ENCODE peak calls at places on chromosome 11, in seven cellular contexts. S is HepG2, U is K562, L is HCT116, Z is H1, B is SK-N-SH, C is GM12878. N is an unnamed sample.

GRCh38 chr11:64296830-64297721 is 3.1 kb upstream of the CATSPERZ start:
- DNase-seq in Z (peak), B (no peak), S (no peak), U (no peak), L (no peak), C (no peak), N (no peak)

GRCh38 chr11:95767498-95767897 is 22.1 kb downstream of the FAM76B start:
- DNase-seq in L (no peak), U (no peak), B (no peak), S (no peak), C (no peak), Z (no peak), N (no peak)

GRCh38 chr11:34706709-34707461 is 86.0 kb downstream of the EHF start:
- DNase-seq in S (no peak), B (no peak), U (peak), L (no peak), C (no peak), Z (no peak), N (no peak)

GRCh38 chr11:113147249-113147648 is 167.1 kb upstream of the TTC12 start:
- DNase-seq in L (no peak), Z (no peak), B (no peak), S (no peak), C (no peak), U (no peak), N (no peak)

GRCh38 chr11:35165416-35166368 is 26.7 kb downstream of the CD44 start:
- DNase-seq in B (no peak), Z (no peak), U (no peak), L (no peak), S (no peak), C (peak), N (no peak)

GRCh38 chr11:11531127-11531526 is 90.7 kb downstream of the GALNT18 start:
- DNase-seq in L (no peak), U (no peak), S (no peak), B (peak), C (no peak), Z (no peak), N (no peak)

GRCh38 chr11:131305005-131305404 is 65.4 kb upstream of the NTM start:
- DNase-seq in L (no peak), C (no peak), Z (no peak), B (no peak), U (no peak), S (no peak), N (no peak)

GRCh38 chr11:35721576-35722341 is 59.2 kb downstream of the TRIM44 start:
- DNase-seq in Z (no peak), C (no peak), L (no peak), U (no peak), S (no peak), B (no peak), N (no peak)

GRCh38 chr11:34173050-34173449 is 67.6 kb downstream of the NAT10 start:
- DNase-seq in B (no peak), U (no peak), Z (no peak), S (no peak), L (no peak), C (no peak), N (no peak)

GRCh38 chr11:17921620-17922473 is 91.0 kb downstream of the SERGEF start:
- DNase-seq in Z (no peak), B (no peak), U (peak), C (no peak), S (no peak), L (no peak), N (no peak)

GRCh38 chr11:120339394-120339890 is 3.2 kb downstream of the ARHGEF12 start:
- DNase-seq in C (no peak), Z (no peak), B (peak), S (peak), L (no peak), U (peak), N (no peak)
- TF ChIP-seq JUND in C (no peak), Z (no peak), B (no peak), S (no peak), L (no peak), U (peak), N (no peak)

DNA sequence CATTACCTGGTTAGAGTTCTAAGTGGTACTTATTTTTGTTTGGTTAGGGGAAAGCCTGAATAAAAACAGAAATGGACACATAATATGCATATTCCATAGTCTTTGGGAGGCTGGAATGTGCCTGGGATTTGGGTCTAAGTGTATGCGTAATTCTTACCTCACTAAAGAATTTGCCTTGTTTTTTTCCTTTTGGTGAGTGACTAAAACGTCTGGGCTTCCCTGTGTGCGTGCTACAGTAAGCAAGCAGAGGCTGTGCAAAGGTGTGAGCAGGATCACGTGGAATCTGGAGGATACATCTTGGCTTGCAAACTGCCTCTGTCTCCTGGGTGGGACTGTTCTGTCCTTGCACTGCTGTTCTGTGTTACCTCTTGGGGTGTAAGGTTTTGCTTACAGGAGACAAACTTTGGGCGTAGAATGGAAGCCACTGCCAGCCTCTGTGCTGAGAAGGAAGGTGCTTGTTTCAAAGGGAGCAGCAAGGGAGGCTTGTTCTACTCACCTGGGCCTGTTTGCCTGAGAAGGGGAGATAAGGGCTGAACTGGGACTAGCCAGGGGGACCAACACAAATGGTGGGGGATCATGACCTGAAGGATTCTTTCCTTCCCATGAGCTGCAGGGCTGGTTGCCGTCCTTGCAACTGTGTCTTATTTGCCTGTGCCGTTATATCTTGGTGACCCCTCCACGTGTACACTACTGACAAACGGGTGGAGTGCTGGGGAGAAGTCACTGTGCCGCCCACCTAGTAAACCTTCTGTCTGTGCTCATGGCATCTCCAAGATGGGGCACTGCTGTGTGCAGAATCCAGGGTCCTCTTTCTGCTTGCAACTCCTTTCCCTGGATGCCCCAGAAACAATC is 4.5 kb downstream of the NEAT1 start:
- DNase-seq in B (no peak), S (no peak), L (peak), U (peak), C (no peak), Z (no peak), N (no peak)
- TF ChIP-seq JUND in B (no peak), S (no peak), L (no peak), U (no peak), C (no peak), Z (no peak), N (peak)

GRCh38 chr11:72406536-72407507 is 27.5 kb downstream of the CLPB start:
- DNase-seq in S (peak), L (no peak), U (no peak), C (no peak), B (no peak), Z (no peak), N (no peak)
- TF ChIP-seq JUND in S (no peak), L (no peak), U (no peak), C (no peak), B (no peak), Z (no peak), N (no peak)

DNA sequence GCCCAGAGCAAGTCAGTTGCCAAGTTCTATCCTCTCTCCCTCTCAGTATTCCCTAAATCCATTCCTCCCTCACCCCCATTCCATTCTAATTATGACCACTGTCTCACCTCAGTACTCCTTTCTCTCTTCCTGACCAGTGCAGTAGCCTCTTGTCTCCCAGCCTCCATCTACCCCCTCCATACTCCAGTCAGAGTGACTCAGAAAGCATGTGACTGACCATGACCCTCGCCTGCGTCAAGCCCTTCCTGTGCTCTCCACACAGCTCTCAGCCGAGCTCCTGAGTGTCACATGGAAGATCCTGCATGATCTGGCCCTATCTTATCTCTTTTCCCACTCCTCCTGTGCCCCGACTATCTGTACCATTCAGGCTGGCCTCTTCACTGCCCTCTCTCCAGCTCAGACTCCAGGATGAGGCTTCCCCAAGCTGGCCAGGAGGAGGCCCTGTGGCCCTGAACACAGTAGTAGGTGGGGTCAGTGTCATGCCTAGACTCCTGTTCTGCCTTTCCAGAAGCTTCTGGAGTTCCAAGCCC is 42.6 kb downstream of the NEU3 start:
- DNase-seq in S (peak), L (no peak), C (no peak), B (no peak), Z (no peak), U (peak), N (no peak)
- TF ChIP-seq JUND in S (no peak), L (no peak), C (no peak), B (peak), Z (no peak), U (peak), N (no peak)

GRCh38 chr11:45654242-45654641 is 11.2 kb downstream of the CHST1 start:
- DNase-seq in S (no peak), Z (peak), U (no peak), C (no peak), L (no peak), B (no peak), N (no peak)

GRCh38 chr11:45655831-45656230 is 9.6 kb downstream of the CHST1 start:
- DNase-seq in U (no peak), L (no peak), C (no peak), B (no peak), S (no peak), Z (no peak), N (no peak)

GRCh38 chr11:45654741-45655283 is 10.6 kb downstream of the CHST1 start:
- DNase-seq in Z (no peak), S (no peak), U (no peak), L (no peak), C (no peak), B (no peak), N (no peak)

GRCh38 chr11:45653277-45653676 is 12.1 kb downstream of the CHST1 start:
- DNase-seq in B (no peak), C (no peak), S (no peak), Z (peak), U (no peak), L (no peak), N (no peak)

DNA sequence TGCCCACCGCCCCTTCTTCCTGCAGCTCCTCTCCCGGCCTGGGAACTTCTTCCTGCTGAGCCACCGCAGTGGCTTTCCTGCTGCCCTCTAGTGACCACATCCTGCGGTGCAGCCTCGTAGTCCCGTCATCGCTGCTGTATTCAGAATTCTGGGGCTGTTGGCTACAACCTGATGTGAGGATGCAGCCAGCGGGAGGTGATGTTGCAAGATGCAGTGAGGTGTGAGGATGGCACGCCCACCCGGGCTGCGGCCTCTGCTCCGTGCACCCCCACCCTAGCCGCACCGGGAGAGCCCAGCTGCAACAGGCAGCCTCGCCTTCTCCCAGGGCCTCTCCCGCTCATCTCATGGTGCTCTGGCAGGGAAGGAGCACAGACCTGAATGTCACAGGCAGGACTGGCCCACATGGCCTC is 10.1 kb downstream of the CHST1 start:
- DNase-seq in B (peak), Z (peak), U (peak), S (peak), C (no peak), L (peak), N (peak)
- TF ChIP-seq JUND in B (no peak), Z (peak), U (peak), S (no peak), C (no peak), L (no peak), N (no peak)

DNA sequence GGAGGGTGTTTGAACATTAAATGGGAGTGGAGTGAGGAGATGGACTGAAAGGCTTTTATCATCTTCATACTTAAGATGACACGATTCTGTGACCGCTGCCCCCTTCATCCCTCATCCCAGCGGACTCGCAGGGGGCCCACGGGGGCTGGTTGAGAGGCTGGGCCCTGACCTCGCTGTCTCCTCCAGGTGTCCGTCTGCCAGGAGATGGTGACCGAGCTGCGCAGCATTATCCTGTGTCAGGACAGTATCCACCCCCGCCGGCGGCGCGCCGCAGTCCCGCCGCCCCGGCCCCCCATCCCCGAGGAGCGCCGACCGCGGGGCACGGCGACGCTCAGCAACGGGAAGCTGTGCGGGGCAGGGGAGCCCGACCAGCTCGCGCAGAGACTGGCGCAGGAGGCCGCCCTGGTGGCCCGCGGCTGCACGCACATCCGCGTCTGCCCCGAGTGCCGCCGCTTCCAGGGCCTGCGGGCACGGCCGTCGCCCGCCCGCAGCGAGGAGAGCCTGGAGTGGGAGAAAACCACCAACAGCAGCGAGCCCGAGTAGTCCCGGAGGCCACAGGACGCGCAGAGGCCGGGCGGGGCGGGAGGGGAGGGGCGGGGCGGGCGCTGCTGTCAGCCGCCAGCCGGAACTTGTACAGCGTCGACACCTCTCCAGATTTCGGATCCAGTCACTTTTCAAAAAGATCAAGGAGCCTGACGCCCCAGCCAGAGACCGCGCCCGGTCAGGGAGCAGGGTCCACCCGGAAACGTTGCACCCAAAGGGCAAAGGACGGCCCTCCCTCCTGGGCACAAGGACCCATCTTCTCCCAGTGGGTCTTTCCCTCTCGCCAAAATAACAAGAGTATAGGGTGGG is 38.0 kb upstream of the TBCEL start:
- DNase-seq in U (peak), B (peak), C (no peak), S (peak), Z (peak), L (no peak), N (peak)
- TF ChIP-seq JUND in U (no peak), B (no peak), C (no peak), S (no peak), Z (no peak), L (no peak), N (no peak)

GRCh38 chr11:119666463-119667131 is 62.4 kb downstream of the NECTIN1 start:
- DNase-seq in L (peak), B (peak), S (peak), U (peak), Z (peak), C (no peak), N (peak)
- TF ChIP-seq JUND in L (no peak), B (no peak), S (no peak), U (no peak), Z (peak), C (no peak), N (no peak)

N was measured in T47D.